ENCODE peak calls at places on chromosome 13, in nine cellular contexts. F is cardiac muscle cell, M is choroid plexus epithelial cell, G is left lung, L is mammary epithelial cell, X is OCI-LY7, Y is fibroblast of pulmonary artery, I is psoas muscle, C is vagina. U is an unnamed sample.

GRCh38 chr13:99908129-99908805 is 63.3 kb downstream of the ZIC5 start:
- DNase-seq in F (no peak), M (peak), G (no peak), L (peak), X (no peak), Y (no peak), I (no peak), C (no peak), U (no peak)

GRCh38 chr13:107713314-107713713 is 502.0 kb downstream of the LIG4 start:
- DNase-seq in F (no peak), M (no peak), G (no peak), L (no peak), X (no peak), Y (peak), I (no peak), C (no peak), U (no peak)

GRCh38 chr13:109331898-109332297 is 454.5 kb downstream of the IRS2 start:
- DNase-seq in F (no peak), M (peak), G (no peak), L (no peak), X (no peak), Y (peak), I (no peak), C (no peak), U (no peak)

GRCh38 chr13:85508683-85509329 is 290.4 kb downstream of the SLITRK6 start:
- DNase-seq in F (peak), M (peak), G (no peak), L (peak), X (no peak), Y (peak), I (no peak), C (no peak), U (no peak)

GRCh38 chr13:22549126-22549525 is 631.7 kb upstream of the SGCG start:
- DNase-seq in F (no peak), M (no peak), G (no peak), L (no peak), X (no peak), Y (no peak), I (no peak), C (no peak), U (no peak)

GRCh38 chr13:32530841-32531253 is 7.7 kb downstream of the N4BP2L2 start:
- DNase-seq in F (no peak), M (peak), G (no peak), L (peak), X (peak), Y (peak), I (no peak), C (no peak), U (no peak)

GRCh38 chr13:50531917-50532899 is 311.3 kb downstream of the DLEU7 start:
- DNase-seq in F (no peak), M (peak), G (no peak), L (no peak), X (peak), Y (peak), I (no peak), C (no peak), U (no peak)

GRCh38 chr13:70183041-70183440 is 74.8 kb upstream of the KLHL1 start:
- DNase-seq in F (no peak), M (peak), G (no peak), L (peak), X (no peak), Y (no peak), I (no peak), C (no peak), U (no peak)

GRCh38 chr13:48009298-48009697 is 8.2 kb upstream of the SUCLA2 start:
- DNase-seq in F (no peak), M (peak), G (no peak), L (peak), X (no peak), Y (peak), I (no peak), C (no peak), U (no peak)

GRCh38 chr13:110676511-110677204 is 29.3 kb downstream of the CARS2 start:
- DNase-seq in F (no peak), M (no peak), G (no peak), L (no peak), X (peak), Y (no peak), I (no peak), C (no peak), U (no peak)

GRCh38 chr13:98413796-98414195 is 163.1 kb downstream of the STK24 start:
- DNase-seq in F (no peak), M (no peak), G (no peak), L (no peak), X (no peak), Y (no peak), I (no peak), C (no peak), U (no peak)

GRCh38 chr13:98410591-98410990 is 166.3 kb downstream of the STK24 start:
- DNase-seq in F (no peak), M (no peak), G (no peak), L (no peak), X (no peak), Y (no peak), I (no peak), C (no peak), U (no peak)

GRCh38 chr13:98411013-98411412 is 165.9 kb downstream of the STK24 start:
- DNase-seq in F (no peak), M (no peak), G (no peak), L (no peak), X (no peak), Y (no peak), I (no peak), C (no peak), U (no peak)

GRCh38 chr13:98409281-98409680 is 167.6 kb downstream of the STK24 start:
- DNase-seq in F (no peak), M (no peak), G (no peak), L (no peak), X (no peak), Y (no peak), I (no peak), C (no peak), U (no peak)

GRCh38 chr13:98411617-98412310 is 165.1 kb downstream of the STK24 start:
- DNase-seq in F (no peak), M (peak), G (no peak), L (no peak), X (no peak), Y (no peak), I (no peak), C (no peak), U (no peak)
- H3K4me3 ChIP-seq in F (no peak), M (no peak), G (no peak), L (no peak), X (no peak), Y (no peak), I (no peak), C (no peak), U (no peak)

GRCh38 chr13:20000062-20000552 is 41.6 kb downstream of the ZMYM2 start:
- DNase-seq in F (no peak), M (no peak), G (no peak), L (no peak), X (no peak), Y (no peak), I (no peak), C (no peak), U (no peak)

GRCh38 chr13:20001351-20001750 is 42.8 kb downstream of the ZMYM2 start:
- DNase-seq in F (no peak), M (no peak), G (no peak), L (no peak), X (no peak), Y (peak), I (no peak), C (no peak), U (no peak)

GRCh38 chr13:20002766-20003165 is 44.2 kb downstream of the ZMYM2 start:
- DNase-seq in F (no peak), M (no peak), G (no peak), L (no peak), X (no peak), Y (no peak), I (no peak), C (no peak), U (no peak)

GRCh38 chr13:19993024-19993423 is 34.5 kb downstream of the ZMYM2 start:
- DNase-seq in F (no peak), M (no peak), G (no peak), L (no peak), X (no peak), Y (no peak), I (no peak), C (no peak), U (no peak)

GRCh38 chr13:19998960-19999359 is 40.4 kb downstream of the ZMYM2 start:
- DNase-seq in F (no peak), M (no peak), G (no peak), L (no peak), X (no peak), Y (no peak), I (no peak), C (no peak), U (no peak)
- H3K4me3 ChIP-seq in F (no peak), M (no peak), G (no peak), L (no peak), X (no peak), Y (no peak), I (no peak), C (no peak), U (no peak)

GRCh38 chr13:51645154-51645650 is 60.9 kb downstream of the WDFY2 start:
- DNase-seq in F (no peak), M (peak), G (no peak), L (peak), X (peak), Y (peak), I (no peak), C (no peak), U (no peak)
- H3K4me3 ChIP-seq in F (no peak), M (no peak), G (no peak), L (no peak), X (peak), Y (no peak), I (no peak), C (no peak), U (no peak)

GRCh38 chr13:44739120-44739519 is 163.0 kb upstream of the TSC22D1 start:
- DNase-seq in F (no peak), M (no peak), G (no peak), L (no peak), X (no peak), Y (no peak), I (no peak), C (no peak), U (no peak)
- H3K4me3 ChIP-seq in F (no peak), M (no peak), G (no peak), L (no peak), X (no peak), Y (no peak), I (no peak), C (no peak), U (no peak)

GRCh38 chr13:112712451-112712881 is 22.6 kb downstream of the ATP11A start:
- DNase-seq in F (no peak), M (no peak), G (peak), L (no peak), X (no peak), Y (no peak), I (peak), C (no peak), U (peak)

GRCh38 chr13:112711528-112712265 is 21.9 kb downstream of the ATP11A start:
- DNase-seq in F (peak), M (peak), G (peak), L (peak), X (no peak), Y (peak), I (peak), C (peak), U (peak)

GRCh38 chr13:112709825-112710783 is 20.3 kb downstream of the ATP11A start:
- DNase-seq in F (no peak), M (no peak), G (peak), L (no peak), X (no peak), Y (no peak), I (peak), C (no peak), U (peak)

GRCh38 chr13:112708560-112709240 is 18.9 kb downstream of the ATP11A start:
- DNase-seq in F (no peak), M (no peak), G (peak), L (no peak), X (no peak), Y (no peak), I (peak), C (no peak), U (peak)

GRCh38 chr13:112710855-112711527 is 21.2 kb downstream of the ATP11A start:
- DNase-seq in F (no peak), M (no peak), G (peak), L (no peak), X (no peak), Y (no peak), I (peak), C (no peak), U (peak)
- H3K4me3 ChIP-seq in F (no peak), M (no peak), G (no peak), L (peak), X (no peak), Y (peak), I (peak), C (peak), U (no peak)

DNA sequence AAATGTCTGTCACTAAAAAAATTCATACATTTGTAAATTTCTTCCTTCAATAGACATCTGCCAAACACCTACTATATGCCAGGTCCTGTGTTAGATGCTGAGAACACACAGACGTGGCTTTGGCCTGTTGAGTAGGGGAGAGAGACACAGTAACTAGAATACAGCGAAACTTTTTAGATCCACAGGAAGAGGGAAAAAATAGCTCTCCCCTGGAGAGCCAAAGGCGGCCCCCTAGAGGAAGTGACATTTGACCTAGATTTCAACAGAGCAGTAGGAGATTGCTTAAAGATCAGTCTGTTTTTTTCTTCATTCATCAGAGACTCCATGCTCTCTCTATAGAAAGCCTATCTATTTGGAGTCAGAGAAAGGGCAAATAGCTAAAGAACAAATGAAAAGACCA is 11.3 kb downstream of the LCP1 start:
- DNase-seq in F (peak), M (peak), G (no peak), L (no peak), X (peak), Y (peak), I (no peak), C (no peak), U (no peak)
- H3K4me3 ChIP-seq in F (no peak), M (no peak), G (peak), L (no peak), X (peak), Y (no peak), I (no peak), C (no peak), U (no peak)

GRCh38 chr13:92175330-92175729 is 776.9 kb downstream of the GPC5 start:
- DNase-seq in F (peak), M (peak), G (no peak), L (peak), X (peak), Y (peak), I (no peak), C (no peak), U (no peak)
- H3K4me3 ChIP-seq in F (no peak), M (no peak), G (no peak), L (no peak), X (no peak), Y (no peak), I (no peak), C (no peak), U (no peak)

DNA sequence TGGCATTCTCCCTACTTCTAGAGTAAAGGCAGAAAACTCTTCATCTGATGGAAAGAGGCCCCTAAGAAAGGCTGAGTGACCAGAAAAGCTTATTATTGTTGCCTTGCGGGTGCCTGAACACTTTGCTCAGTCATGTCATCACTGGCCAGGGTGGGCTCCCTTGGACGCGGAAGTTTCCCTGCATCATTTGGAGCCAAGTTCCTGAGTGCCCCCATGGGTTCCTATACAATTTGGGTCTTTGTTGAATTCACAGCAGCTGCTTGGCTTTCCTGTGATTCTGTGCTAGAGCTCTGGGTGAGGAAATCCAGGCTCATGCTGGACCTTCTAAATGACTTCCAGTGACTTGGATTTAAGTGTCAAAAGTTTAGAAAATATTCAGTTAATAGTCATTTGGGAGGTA is 232.9 kb downstream of the LHFPL6 start:
- DNase-seq in F (no peak), M (no peak), G (no peak), L (no peak), X (no peak), Y (no peak), I (no peak), C (no peak), U (no peak)
- H3K4me3 ChIP-seq in F (no peak), M (no peak), G (no peak), L (no peak), X (no peak), Y (no peak), I (no peak), C (no peak), U (no peak)

GRCh38 chr13:40814803-40815202 is 25.4 kb downstream of the SLC25A15 start:
- DNase-seq in F (no peak), M (peak), G (no peak), L (no peak), X (no peak), Y (no peak), I (no peak), C (no peak), U (no peak)

GRCh38 chr13:40812102-40812501 is 22.7 kb downstream of the SLC25A15 start:
- DNase-seq in F (no peak), M (no peak), G (no peak), L (no peak), X (peak), Y (no peak), I (no peak), C (no peak), U (no peak)

GRCh38 chr13:40809471-40809870 is 20.1 kb downstream of the SLC25A15 start:
- DNase-seq in F (no peak), M (no peak), G (no peak), L (no peak), X (no peak), Y (no peak), I (no peak), C (no peak), U (no peak)

GRCh38 chr13:40813662-40814454 is 24.4 kb downstream of the SLC25A15 start:
- DNase-seq in F (peak), M (peak), G (no peak), L (peak), X (peak), Y (peak), I (no peak), C (no peak), U (no peak)

DNA sequence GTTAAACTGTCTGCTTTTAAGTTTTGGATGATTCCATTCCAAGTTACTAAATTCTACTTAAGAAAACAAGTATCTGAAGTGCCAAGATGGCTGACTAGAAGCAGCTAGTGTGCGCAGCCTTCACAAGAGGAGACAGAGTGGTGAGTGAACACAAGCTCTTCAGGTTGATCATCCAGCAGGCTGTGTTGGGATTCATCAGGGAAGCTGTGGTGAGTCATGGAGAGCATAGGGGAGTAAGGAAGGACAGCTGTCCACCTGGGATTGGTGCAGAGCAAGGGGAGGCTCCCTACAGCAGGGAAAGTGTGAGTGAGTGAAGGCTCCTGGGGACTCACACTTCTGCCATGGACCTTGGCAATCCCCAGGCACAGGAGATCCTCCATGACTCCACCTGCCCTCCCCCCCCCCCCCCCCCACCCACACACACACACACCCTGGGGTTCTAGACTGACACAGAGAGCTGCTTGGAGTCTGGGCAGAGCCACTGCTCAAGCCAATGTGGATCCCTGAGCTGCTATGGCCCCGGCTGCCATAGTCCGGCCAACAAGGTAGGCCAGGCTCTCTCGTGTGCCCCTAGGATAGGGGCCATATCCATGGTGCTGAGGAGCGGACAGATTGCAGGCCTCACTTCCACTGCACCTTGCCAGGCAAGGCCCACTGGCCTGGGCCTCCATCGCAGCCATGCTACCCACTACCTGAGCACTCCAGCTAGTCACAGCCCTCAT is 23.5 kb downstream of the SLC25A15 start:
- DNase-seq in F (no peak), M (peak), G (no peak), L (peak), X (no peak), Y (no peak), I (no peak), C (no peak), U (no peak)
- H3K4me3 ChIP-seq in F (no peak), M (no peak), G (no peak), L (no peak), X (no peak), Y (no peak), I (no peak), C (no peak), U (no peak)

DNA sequence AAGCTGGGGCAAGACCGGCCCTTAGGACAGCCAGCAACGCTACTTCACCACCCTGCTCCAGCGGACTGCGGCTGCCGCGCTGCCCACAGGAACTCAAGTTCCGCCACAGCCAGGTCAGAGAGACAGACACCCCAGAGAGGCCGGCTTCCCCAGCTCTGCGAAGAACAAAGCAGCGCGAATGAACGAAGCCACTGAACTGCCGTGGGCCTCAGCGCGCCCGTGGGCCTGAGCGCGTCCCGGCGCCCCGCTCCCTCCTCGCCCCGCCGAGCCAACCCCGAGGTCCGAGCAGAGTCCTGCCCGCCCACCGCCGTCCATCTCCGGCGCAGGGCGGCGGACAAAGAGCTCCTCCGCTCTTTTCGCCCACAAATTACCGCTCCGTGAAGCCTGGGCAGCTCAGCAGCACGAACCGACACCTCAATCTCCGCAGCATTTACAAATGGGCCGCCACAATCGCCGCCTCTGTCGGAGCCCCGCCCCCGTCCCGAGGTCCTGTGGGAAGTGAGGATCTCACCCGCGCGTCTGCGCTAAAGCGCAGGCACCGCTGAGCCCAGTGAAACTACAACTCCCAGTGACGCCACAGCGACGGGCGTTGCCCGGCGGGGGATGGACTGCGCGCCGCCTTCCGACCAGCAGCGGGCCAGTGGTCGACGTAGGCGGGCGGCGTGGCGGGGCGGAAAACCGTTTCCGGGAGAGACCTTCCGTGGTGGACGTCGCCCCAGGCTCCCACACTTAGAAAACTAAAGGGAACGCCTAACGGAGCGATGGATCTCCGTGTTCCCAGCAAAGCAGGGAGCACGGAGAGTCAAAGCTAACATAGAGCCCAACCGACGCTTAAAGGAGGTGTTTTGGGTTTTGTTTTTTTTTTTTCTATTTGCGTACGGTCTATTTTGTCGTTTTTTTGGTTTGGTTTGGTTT is 158.7 kb downstream of the RNF17 start:
- DNase-seq in F (peak), M (peak), G (peak), L (peak), X (peak), Y (peak), I (peak), C (peak), U (peak)
- H3K4me3 ChIP-seq in F (peak), M (peak), G (peak), L (peak), X (peak), Y (peak), I (peak), C (peak), U (peak)

U was measured in RWPE2.